ENCODE peak calls at places on chromosomes 6 and 20, in ten cellular contexts. G is sciatic nerve; T is T-helper 1 cell; O is iPS DF 19.7; C is CD8-positive, alpha-beta memory T cell; U is fibroblast of lung; I is effector CD8-positive, alpha-beta T cell; E is CD4-positive, alpha-beta memory T cell; H is smooth muscle cell of the brain vasculature; Z is hypothalamus. M is an unnamed sample.

GRCh38 chr6:74870403-74870802 is 335.4 kb downstream of the COL12A1 start:
- DNase-seq in G (no peak), T (no peak), O (peak; percentile 25), C (no peak), U (no peak), I (no peak), E (no peak), H (no peak), Z (no peak), M (no peak)

GRCh38 chr6:3830806-3831205 is 18.4 kb upstream of the FAM50B start:
- DNase-seq in G (no peak), T (no peak), O (no peak), C (no peak), U (no peak), I (no peak), E (no peak), H (no peak), Z (no peak), M (no peak)

GRCh38 chr6:2259002-2259494 is 13.6 kb upstream of the GMDS start:
- DNase-seq in G (no peak), T (no peak), O (no peak), C (no peak), U (no peak), I (no peak), E (no peak), H (no peak), Z (no peak), M (no peak)

GRCh38 chr6:14046476-14047068 is 71.0 kb upstream of the CD83 start:
- DNase-seq in G (no peak), T (no peak), O (peak; percentile 48), C (peak; percentile 6), U (peak; percentile 51), I (no peak), E (peak; percentile 44), H (no peak), Z (no peak), M (no peak)

GRCh38 chr20:36394340-36394965 is 88.3 kb downstream of the DLGAP4 start:
- DNase-seq in G (no peak), T (no peak), O (no peak), C (no peak), U (no peak), I (no peak), E (no peak), H (no peak), Z (peak; percentile 57), M (no peak)

GRCh38 chr6:52887912-52888535 is 21.5 kb downstream of the GSTA3 start:
- DNase-seq in G (no peak), T (no peak), O (no peak), C (no peak), U (peak; percentile 20), I (no peak), E (no peak), H (no peak), Z (no peak), M (no peak)

GRCh38 chr6:167748458-167749379 is 78.0 kb upstream of the AFDN start:
- DNase-seq in G (no peak), T (no peak), O (no peak), C (no peak), U (no peak), I (no peak), E (no peak), H (no peak), Z (no peak), M (no peak)

GRCh38 chr6:81215092-81215432 is 537.4 kb downstream of the TENT5A start:
- DNase-seq in G (no peak), T (no peak), O (no peak), C (no peak), U (no peak), I (no peak), E (no peak), H (no peak), Z (no peak), M (no peak)

GRCh38 chr6:32117461-32117860 is 8.3 kb upstream of the TNXB start:
- DNase-seq in G (no peak), T (no peak), O (no peak), C (no peak), U (no peak), I (no peak), E (no peak), H (no peak), Z (no peak), M (no peak)

GRCh38 chr6:104704191-104704590 is 155.5 kb downstream of the HACE1 start:
- DNase-seq in G (no peak), T (no peak), O (no peak), C (no peak), U (no peak), I (no peak), E (no peak), H (no peak), Z (no peak), M (no peak)

GRCh38 chr6:134065706-134066105 is 13.3 kb upstream of the SLC2A12 start:
- DNase-seq in G (no peak), T (no peak), O (no peak), C (no peak), U (peak; percentile 41), I (no peak), E (no peak), H (no peak), Z (no peak), M (no peak)

GRCh38 chr6:84635081-84635745 is 129.2 kb downstream of the TBX18 start:
- DNase-seq in G (no peak), T (no peak), O (no peak), C (no peak), U (peak; percentile 36), I (no peak), E (no peak), H (no peak), Z (no peak), M (no peak)

GRCh38 chr6:158799051-158799792 is 19.9 kb downstream of the EZR start:
- DNase-seq in G (no peak), T (no peak), O (no peak), C (no peak), U (peak; percentile 67), I (no peak), E (no peak), H (no peak), Z (no peak), M (peak; percentile 25)

GRCh38 chr6:135583256-135583758 is 85.8 kb upstream of the AHI1 start:
- DNase-seq in G (no peak), T (no peak), O (no peak), C (no peak), U (peak; percentile 59), I (no peak), E (no peak), H (no peak), Z (no peak), M (no peak)

GRCh38 chr6:56838965-56839364 is 115.9 kb upstream of the BEND6 start:
- DNase-seq in G (no peak), T (no peak), O (no peak), C (no peak), U (no peak), I (no peak), E (no peak), H (no peak), Z (no peak), M (no peak)

GRCh38 chr20:41154436-41155176 is 17.3 kb downstream of the PLCG1 start:
- DNase-seq in G (peak; percentile 56), T (no peak), O (no peak), C (no peak), U (no peak), I (no peak), E (peak; percentile 34), H (no peak), Z (no peak), M (no peak)

GRCh38 chr6:25590986-25591385 is 61.0 kb upstream of the SCGN start:
- DNase-seq in G (no peak), T (no peak), O (no peak), C (no peak), U (no peak), I (no peak), E (no peak), H (no peak), Z (no peak), M (no peak)

GRCh38 chr20:38726849-38727601 is 2.7 kb downstream of the SLC32A1 start:
- DNase-seq in G (no peak), T (no peak), O (peak; percentile 79), C (peak; percentile 34), U (peak; percentile 15), I (peak; percentile 26), E (peak; percentile 58), H (no peak), Z (peak; percentile 56), M (no peak)

GRCh38 chr6:13194852-13195251 is 133.5 kb downstream of the TBC1D7 start:
- DNase-seq in G (peak; percentile 76), T (no peak), O (peak; percentile 25), C (no peak), U (peak; percentile 71), I (no peak), E (no peak), H (peak; percentile 18), Z (peak; percentile 43), M (peak; percentile 70)

GRCh38 chr20:50379049-50379990 is 130.9 kb upstream of the PTPN1 start:
- DNase-seq in G (peak; percentile 89), T (no peak), O (no peak), C (no peak), U (peak; percentile 97), I (no peak), E (no peak), H (no peak), Z (no peak), M (peak; percentile 84)

GRCh38 chr6:38261626-38262025 is 378.1 kb downstream of the BTBD9 start:
- DNase-seq in G (no peak), T (no peak), O (no peak), C (no peak), U (no peak), I (no peak), E (no peak), H (no peak), Z (no peak), M (peak; percentile 19)

GRCh38 chr20:24766143-24766527 is 182.9 kb upstream of the CST7 start:
- DNase-seq in G (no peak), T (no peak), O (no peak), C (no peak), U (no peak), I (no peak), E (no peak), H (no peak), Z (no peak), M (no peak)

GRCh38 chr6:24910850-24911712 is 24.7 kb downstream of the RIPOR2 start:
- DNase-seq in G (peak; percentile 72), T (peak; percentile 37), O (no peak), C (peak; percentile 38), U (peak; percentile 37), I (no peak), E (peak; percentile 65), H (no peak), Z (peak; percentile 59), M (peak; percentile 40)

GRCh38 chr20:33119725-33120720 is 40.6 kb downstream of the BPIFB4 start:
- DNase-seq in G (no peak), T (no peak), O (no peak), C (no peak), U (no peak), I (no peak), E (no peak), H (no peak), Z (no peak), M (no peak)

GRCh38 chr20:36550797-36551299 is 9.5 kb downstream of the MYL9 start:
- DNase-seq in G (no peak), T (no peak), O (no peak), C (no peak), U (no peak), I (no peak), E (no peak), H (no peak), Z (no peak), M (no peak)

GRCh38 chr6:93721386-93722048 is 302.2 kb upstream of the EPHA7 start:
- DNase-seq in G (no peak), T (no peak), O (peak; percentile 56), C (no peak), U (peak; percentile 67), I (no peak), E (no peak), H (peak; percentile 57), Z (no peak), M (peak; percentile 5)

GRCh38 chr6:15462717-15463525 is 199.9 kb downstream of the DTNBP1 start:
- DNase-seq in G (no peak), T (no peak), O (no peak), C (no peak), U (peak; percentile 74), I (no peak), E (no peak), H (no peak), Z (no peak), M (peak; percentile 91)

GRCh38 chr20:35004051-35004725 is 48.5 kb downstream of the MYH7B start:
- DNase-seq in G (peak; percentile 50), T (peak; percentile 1), O (no peak), C (no peak), U (no peak), I (no peak), E (no peak), H (no peak), Z (no peak), M (no peak)

M was measured in fibroblast of gingiva.